ENCODE peak calls at places on chromosomes 16 and 17, in four cellular contexts. One of them, this sample, is unnamed.

GRCh38 chr16:89010210-89010925 is 33.4 kb upstream of the CBFA2T3 start:
- DNase-seq in stimulated activated CD8-positive, alpha-beta memory T cell treated with anti-CD3 and anti-CD28 coated beads, Interleukin-15, amount 100 ng/mL, for 24 hours: no peak
- DNase-seq in activated naive CD4-positive, alpha-beta T cell: no peak
- DNase-seq in NCI-H446: no peak
- DNase-seq in this sample: no peak

GRCh38 chr16:22789281-22789945 is 24.5 kb upstream of the HS3ST2 start:
- DNase-seq in activated naive CD4-positive, alpha-beta T cell: no peak
- DNase-seq in NCI-H446: no peak
- DNase-seq in stimulated activated CD8-positive, alpha-beta memory T cell treated with anti-CD3 and anti-CD28 coated beads, Interleukin-15, amount 100 ng/mL, for 24 hours: no peak
- DNase-seq in this sample: no peak

GRCh38 chr17:6163632-6164319 is 93.6 kb downstream of the WSCD1 start:
- DNase-seq in activated naive CD4-positive, alpha-beta T cell: no peak
- DNase-seq in stimulated activated CD8-positive, alpha-beta memory T cell treated with anti-CD3 and anti-CD28 coated beads, Interleukin-15, amount 100 ng/mL, for 24 hours: no peak
- DNase-seq in NCI-H446: peak; percentile 97
- DNase-seq in this sample: peak; percentile 50

GRCh38 chr17:76273923-76274558 is 8.9 kb downstream of the UBALD2 start:
- DNase-seq in stimulated activated CD8-positive, alpha-beta memory T cell treated with anti-CD3 and anti-CD28 coated beads, Interleukin-15, amount 100 ng/mL, for 24 hours: no peak
- DNase-seq in NCI-H446: no peak
- DNase-seq in activated naive CD4-positive, alpha-beta T cell: no peak
- DNase-seq in this sample: no peak

GRCh38 chr16:1781254-1781653 is 1.1 kb downstream of the SPSB3 start:
- DNase-seq in stimulated activated CD8-positive, alpha-beta memory T cell treated with anti-CD3 and anti-CD28 coated beads, Interleukin-15, amount 100 ng/mL, for 24 hours: no peak
- DNase-seq in activated naive CD4-positive, alpha-beta T cell: no peak
- DNase-seq in NCI-H446: no peak
- DNase-seq in this sample: no peak

GRCh38 chr17:55722742-55723487 is at the start of gene TMEM100:
- DNase-seq in NCI-H446: peak; percentile 44
- DNase-seq in activated naive CD4-positive, alpha-beta T cell: no peak
- DNase-seq in stimulated activated CD8-positive, alpha-beta memory T cell treated with anti-CD3 and anti-CD28 coated beads, Interleukin-15, amount 100 ng/mL, for 24 hours: no peak
- DNase-seq in this sample: no peak

GRCh38 chr17:57988301-57989010 is 402 bp upstream of the VEZF1 start:
- DNase-seq in NCI-H446: peak; percentile 74
- DNase-seq in stimulated activated CD8-positive, alpha-beta memory T cell treated with anti-CD3 and anti-CD28 coated beads, Interleukin-15, amount 100 ng/mL, for 24 hours: peak; percentile 37
- DNase-seq in activated naive CD4-positive, alpha-beta T cell: peak; percentile 62
- DNase-seq in this sample: peak; percentile 42

GRCh38 chr17:45935710-45936509 is 41.6 kb downstream of the MAPT start:
- DNase-seq in activated naive CD4-positive, alpha-beta T cell: no peak
- DNase-seq in stimulated activated CD8-positive, alpha-beta memory T cell treated with anti-CD3 and anti-CD28 coated beads, Interleukin-15, amount 100 ng/mL, for 24 hours: no peak
- DNase-seq in NCI-H446: no peak
- DNase-seq in this sample: no peak

GRCh38 chr16:67989322-67990017 is 9.2 kb upstream of the DPEP3 start:
- DNase-seq in activated naive CD4-positive, alpha-beta T cell: no peak
- DNase-seq in stimulated activated CD8-positive, alpha-beta memory T cell treated with anti-CD3 and anti-CD28 coated beads, Interleukin-15, amount 100 ng/mL, for 24 hours: no peak
- DNase-seq in NCI-H446: no peak
- DNase-seq in this sample: no peak

GRCh38 chr17:82598256-82599011 is 49.8 kb downstream of the WDR45B start:
- DNase-seq in activated naive CD4-positive, alpha-beta T cell: no peak
- DNase-seq in NCI-H446: no peak
- DNase-seq in stimulated activated CD8-positive, alpha-beta memory T cell treated with anti-CD3 and anti-CD28 coated beads, Interleukin-15, amount 100 ng/mL, for 24 hours: no peak
- DNase-seq in this sample: no peak

GRCh38 chr17:64028874-64029464 is 8.5 kb upstream of the ICAM2 start:
- DNase-seq in stimulated activated CD8-positive, alpha-beta memory T cell treated with anti-CD3 and anti-CD28 coated beads, Interleukin-15, amount 100 ng/mL, for 24 hours: peak; percentile 32
- DNase-seq in NCI-H446: peak; percentile 48
- DNase-seq in activated naive CD4-positive, alpha-beta T cell: peak; percentile 47
- DNase-seq in this sample: peak; percentile 4

GRCh38 chr16:75483222-75483621 is 12.0 kb downstream of the CHST6 start:
- DNase-seq in activated naive CD4-positive, alpha-beta T cell: no peak
- DNase-seq in stimulated activated CD8-positive, alpha-beta memory T cell treated with anti-CD3 and anti-CD28 coated beads, Interleukin-15, amount 100 ng/mL, for 24 hours: no peak
- DNase-seq in NCI-H446: no peak
- DNase-seq in this sample: no peak

GRCh38 chr16:29290631-29291247 is 115.8 kb downstream of the NPIPB11 start:
- DNase-seq in stimulated activated CD8-positive, alpha-beta memory T cell treated with anti-CD3 and anti-CD28 coated beads, Interleukin-15, amount 100 ng/mL, for 24 hours: peak; percentile 15
- DNase-seq in NCI-H446: peak; percentile 68
- DNase-seq in activated naive CD4-positive, alpha-beta T cell: peak; percentile 20
- DNase-seq in this sample: no peak

GRCh38 chr16:12920739-12921138 is 19.3 kb downstream of the SHISA9 start:
- DNase-seq in activated naive CD4-positive, alpha-beta T cell: no peak
- DNase-seq in stimulated activated CD8-positive, alpha-beta memory T cell treated with anti-CD3 and anti-CD28 coated beads, Interleukin-15, amount 100 ng/mL, for 24 hours: no peak
- DNase-seq in NCI-H446: no peak
- DNase-seq in this sample: no peak

GRCh38 chr17:15442316-15443185 is 24.9 kb downstream of the CDRT4 start:
- DNase-seq in stimulated activated CD8-positive, alpha-beta memory T cell treated with anti-CD3 and anti-CD28 coated beads, Interleukin-15, amount 100 ng/mL, for 24 hours: no peak
- DNase-seq in activated naive CD4-positive, alpha-beta T cell: no peak
- DNase-seq in NCI-H446: no peak
- DNase-seq in this sample: no peak

This sample was measured in DMS 273 treated with DMSO at 0.1 percent for 48 hours.